ENCODE peak calls at places on chromosome 14, in nine cellular contexts. Q, H, O, L, N, I, U, A and Z are unnamed samples.

GRCh38 chr14:80615831-80616230 is 325.7 kb downstream of the CEP128 start:
- DNase-seq in Q (no peak), H (no peak), O (no peak), L (no peak), N (peak; percentile 4), I (no peak), U (no peak), A (no peak), Z (no peak)

GRCh38 chr14:89625208-89625987 is 208.4 kb upstream of the FOXN3 start:
- DNase-seq in Q (no peak), H (peak; percentile 29), O (peak; percentile 29), L (no peak), N (no peak), I (no peak), U (no peak), A (no peak), Z (no peak)

GRCh38 chr14:63383776-63384367 is 65.1 kb upstream of the GPHB5 start:
- DNase-seq in Q (no peak), H (no peak), O (no peak), L (no peak), N (peak; percentile 13), I (no peak), U (no peak), A (no peak), Z (peak; percentile 89)

GRCh38 chr14:101926085-101926484 is 38.3 kb upstream of the DYNC1H1 start:
- DNase-seq in Q (no peak), H (no peak), O (no peak), L (no peak), N (no peak), I (no peak), U (no peak), A (no peak), Z (no peak)

GRCh38 chr14:89185919-89186849 is 230.8 kb downstream of the FOXN3 start:
- DNase-seq in Q (no peak), H (peak; percentile 75), O (peak; percentile 61), L (no peak), N (no peak), I (no peak), U (no peak), A (no peak), Z (no peak)

GRCh38 chr14:100891051-100891450 is 12.5 kb downstream of the RTL1 start:
- DNase-seq in Q (no peak), H (no peak), O (no peak), L (no peak), N (no peak), I (no peak), U (no peak), A (no peak), Z (no peak)

GRCh38 chr14:85587152-85587697 is 57.3 kb downstream of the FLRT2 start:
- DNase-seq in Q (no peak), H (no peak), O (peak; percentile 78), L (no peak), N (no peak), I (no peak), U (no peak), A (no peak), Z (peak; percentile 25)

GRCh38 chr14:60757617-60758016 is 23.1 kb downstream of the MNAT1 start:
- DNase-seq in Q (no peak), H (no peak), O (peak; percentile 39), L (no peak), N (no peak), I (no peak), U (no peak), A (peak; percentile 79), Z (no peak)

GRCh38 chr14:98633380-98633779 is 638.6 kb downstream of the BCL11B start:
- DNase-seq in Q (no peak), H (peak; percentile 42), O (peak; percentile 1), L (no peak), N (no peak), I (no peak), U (no peak), A (no peak), Z (no peak)

GRCh38 chr14:91897121-91897701 is 29.9 kb upstream of the TC2N start:
- DNase-seq in Q (no peak), H (no peak), O (peak; percentile 32), L (peak; percentile 84), N (no peak), I (no peak), U (peak; percentile 76), A (no peak), Z (no peak)

GRCh38 chr14:105315211-105315721 is 718 bp downstream of the PACS2 start:
- DNase-seq in Q (peak; percentile 84), H (peak; percentile 66), O (no peak), L (no peak), N (peak; percentile 46), I (peak; percentile 67), U (peak; percentile 38), A (no peak), Z (no peak)

GRCh38 chr14:100533647-100534485 is 53.4 kb downstream of the BEGAIN start:
- DNase-seq in Q (peak; percentile 75), H (no peak), O (no peak), L (peak; percentile 1), N (no peak), I (no peak), U (no peak), A (no peak), Z (no peak)

GRCh38 chr14:26917086-26917485 is 319.3 kb upstream of the NOVA1 start:
- DNase-seq in Q (no peak), H (peak; percentile 50), O (peak; percentile 47), L (no peak), N (no peak), I (no peak), U (peak; percentile 54), A (no peak), Z (peak; percentile 10)

GRCh38 chr14:92971601-92972180 is 48.7 kb downstream of the CHGA start:
- DNase-seq in Q (no peak), H (no peak), O (no peak), L (no peak), N (no peak), I (no peak), U (no peak), A (no peak), Z (no peak)

GRCh38 chr14:100384819-100385813 is 62.0 kb downstream of the SLC25A47 start:
- DNase-seq in Q (no peak), H (peak; percentile 44), O (peak; percentile 81), L (no peak), N (no peak), I (no peak), U (peak; percentile 48), A (peak; percentile 79), Z (peak; percentile 27)

GRCh38 chr14:91177073-91177796 is 63.4 kb downstream of the DGLUCY start:
- DNase-seq in Q (no peak), H (peak; percentile 69), O (peak; percentile 81), L (no peak), N (no peak), I (peak; percentile 64), U (peak; percentile 76), A (no peak), Z (peak; percentile 84)

GRCh38 chr14:73613419-73613963 is 1.2 kb downstream of the ACOT6 start:
- DNase-seq in Q (no peak), H (no peak), O (no peak), L (no peak), N (no peak), I (no peak), U (no peak), A (no peak), Z (no peak)
- H3K4me3 ChIP-seq in Q (peak overlapping the region; percentile 60), H (peak overlapping the region; percentile 84), O (no peak overlapping the region), L (peak overlapping the region; percentile 87), N (no peak overlapping the region), I (no peak overlapping the region), U (no peak overlapping the region), A (no peak overlapping the region), Z (no peak overlapping the region)

DNA sequence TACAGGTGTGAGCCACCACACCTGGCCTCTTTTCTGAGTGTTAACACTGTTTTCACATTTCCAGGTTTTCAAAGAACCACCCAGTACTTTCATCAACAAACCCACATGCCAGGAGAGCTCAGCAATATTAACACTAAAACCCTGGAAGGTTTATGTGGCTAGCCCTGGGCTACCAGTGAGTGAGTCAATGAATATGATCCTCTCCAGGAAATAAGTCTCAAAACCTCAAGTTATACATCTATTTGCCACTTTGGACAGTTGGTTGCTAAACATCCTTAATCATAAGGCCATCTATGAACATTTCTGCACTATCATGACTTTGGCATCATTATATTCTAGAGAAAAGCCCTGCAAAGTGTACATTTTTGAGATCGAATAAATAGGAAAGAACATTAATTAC is 6.3 kb upstream of the CDKL1 start:
- DNase-seq in Q (no peak), H (no peak), O (peak; percentile 31), L (no peak), N (no peak), I (no peak), U (no peak), A (no peak), Z (no peak)
- H3K4me3 ChIP-seq in Q (no peak overlapping the region), H (no peak overlapping the region), O (no peak overlapping the region), L (no peak overlapping the region), N (no peak overlapping the region), I (no peak overlapping the region), U (no peak overlapping the region), A (no peak overlapping the region), Z (no peak overlapping the region)

GRCh38 chr14:95163132-95163531 is 5.8 kb upstream of the DICER1 start:
- DNase-seq in Q (no peak), H (no peak), O (no peak), L (no peak), N (no peak), I (no peak), U (no peak), A (no peak), Z (no peak)
- H3K4me3 ChIP-seq in Q (no peak overlapping the region), H (no peak overlapping the region), O (no peak overlapping the region), L (no peak overlapping the region), N (no peak overlapping the region), I (no peak overlapping the region), U (no peak overlapping the region), A (no peak overlapping the region), Z (no peak overlapping the region)

GRCh38 chr14:38948576-38948975 is 154.5 kb downstream of the SEC23A start:
- DNase-seq in Q (no peak), H (no peak), O (no peak), L (no peak), N (no peak), I (no peak), U (no peak), A (no peak), Z (no peak)

GRCh38 chr14:38950676-38951075 is 152.4 kb downstream of the SEC23A start:
- DNase-seq in Q (no peak), H (no peak), O (no peak), L (no peak), N (no peak), I (no peak), U (peak; percentile 6), A (peak; percentile 35), Z (no peak)

GRCh38 chr14:38947343-38947742 is 155.7 kb downstream of the SEC23A start:
- DNase-seq in Q (no peak), H (no peak), O (no peak), L (no peak), N (no peak), I (no peak), U (no peak), A (no peak), Z (no peak)

GRCh38 chr14:38951451-38951850 is 151.6 kb downstream of the SEC23A start:
- DNase-seq in Q (no peak), H (no peak), O (peak; percentile 67), L (no peak), N (no peak), I (no peak), U (no peak), A (no peak), Z (no peak)

DNA sequence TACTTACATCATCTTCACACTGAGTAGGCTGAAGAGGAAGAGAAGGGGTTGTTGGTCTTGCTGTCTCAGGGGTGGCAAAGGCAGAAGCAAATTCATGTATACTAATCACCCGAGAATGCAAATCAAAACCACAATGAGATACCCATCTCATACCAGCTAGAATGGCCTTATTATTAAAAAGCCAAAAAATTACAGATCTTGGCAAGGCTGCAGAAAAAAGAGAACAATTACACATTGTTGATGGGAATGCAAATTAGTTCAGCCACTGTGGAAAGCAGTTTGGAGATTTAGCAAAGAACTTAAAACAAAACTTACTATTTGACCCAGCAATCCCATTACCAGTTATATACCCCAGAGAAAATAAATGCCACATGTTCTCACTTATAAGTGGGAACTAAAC is 154.9 kb downstream of the SEC23A start:
- DNase-seq in Q (no peak), H (no peak), O (peak; percentile 75), L (no peak), N (no peak), I (no peak), U (no peak), A (no peak), Z (no peak)
- H3K4me3 ChIP-seq in Q (no peak overlapping the region), H (no peak overlapping the region), O (no peak overlapping the region), L (no peak overlapping the region), N (no peak overlapping the region), I (no peak overlapping the region), U (no peak overlapping the region), A (no peak overlapping the region), Z (no peak overlapping the region)